ENCODE peak calls at places on chromosomes 5 and 9, in seven cellular contexts. F, E, D, Q, A, W and V are unnamed samples.

GRCh38 chr9:14488421-14489190 is 174.7 kb upstream of the NFIB start:
- DNase-seq in Q (no peak), E (no peak), A (no peak), W (no peak), D (no peak), F (no peak), V (no peak)

GRCh38 chr9:38298503-38298902 is 94.0 kb upstream of the ALDH1B1 start:
- DNase-seq in Q (no peak), F (no peak), E (no peak), A (no peak), W (no peak), D (no peak), V (no peak)

GRCh38 chr5:150142800-150143724 is 12.6 kb downstream of the PDGFRB start:
- DNase-seq in F (no peak), Q (peak; percentile 92), W (no peak), E (no peak), D (no peak), A (peak; percentile 95), V (peak; percentile 80)

GRCh38 chr9:93680445-93681315 is 104.3 kb downstream of the PHF2 start:
- DNase-seq in A (no peak), F (no peak), E (no peak), D (no peak), Q (no peak), W (peak; percentile 77), V (no peak)

GRCh38 chr5:21219966-21220365 is 1232.0 kb upstream of the CDH18 start:
- DNase-seq in W (no peak), F (no peak), Q (no peak), D (no peak), A (no peak), E (no peak), V (no peak)

GRCh38 chr9:137879566-137880150 is 2.1 kb downstream of the CACNA1B start:
- DNase-seq in Q (no peak), E (peak; percentile 10), A (no peak), W (peak; percentile 36), D (no peak), F (no peak), V (no peak)

GRCh38 chr5:19853616-19854240 is 134.3 kb downstream of the CDH18 start:
- DNase-seq in E (no peak), A (peak; percentile 71), Q (peak; percentile 46), F (no peak), D (peak; percentile 64), W (no peak), V (peak; percentile 26)

GRCh38 chr9:90007516-90008430 is 403.0 kb downstream of the GADD45G start:
- DNase-seq in E (no peak), D (peak; percentile 58), W (no peak), F (no peak), A (peak; percentile 87), Q (peak; percentile 37), V (no peak)

GRCh38 chr5:76691470-76692273 is 24.3 kb upstream of the F2R start:
- DNase-seq in D (no peak), F (peak; percentile 22), A (peak; percentile 26), W (no peak), E (no peak), Q (no peak), V (peak; percentile 96)

GRCh38 chr9:136829412-136829811 is 12.9 kb upstream of the AJM1 start:
- DNase-seq in Q (no peak), E (no peak), W (peak; percentile 61), A (no peak), D (no peak), F (no peak), V (no peak)

DNA sequence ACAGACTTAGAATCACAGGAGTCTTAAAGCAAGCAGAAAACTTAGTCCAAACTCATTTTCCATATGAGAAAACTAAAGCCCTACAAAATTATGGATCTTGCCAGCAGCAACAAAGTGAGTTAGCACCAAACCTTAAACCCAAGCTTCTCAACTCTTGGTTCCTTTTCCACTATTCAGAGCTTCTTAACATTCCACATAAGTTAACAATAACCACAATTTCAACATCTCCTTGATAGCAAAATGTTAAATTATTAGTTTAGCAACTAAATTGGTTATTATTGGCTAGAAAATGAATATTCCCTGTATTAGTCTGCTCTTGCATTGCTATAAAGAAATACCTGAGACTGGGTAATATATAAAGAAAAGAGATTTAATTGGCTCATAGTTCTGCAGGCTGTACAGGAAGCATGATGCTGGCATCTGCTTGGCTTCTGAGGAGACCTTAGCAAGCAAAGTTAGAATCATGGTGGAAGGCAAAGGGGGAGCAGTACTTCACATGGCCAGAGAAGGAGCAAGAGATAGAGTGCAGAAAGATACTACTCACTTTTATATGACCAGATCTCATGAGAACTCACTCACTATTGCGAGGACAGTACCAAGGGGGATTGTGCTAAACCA is 26.2 kb upstream of the ARSB start:
- DNase-seq in E (no peak), F (no peak), Q (peak; percentile 8), A (peak; percentile 86), W (no peak), D (peak; percentile 85), V (no peak)
- TF ChIP-seq CTCF in E (no peak), F (no peak), Q (peak; percentile 30), A (peak; percentile 44), W (no peak), D (peak; percentile 45), V (peak; percentile 15)

GRCh38 chr9:101226803-101227202 is 158.0 kb downstream of the BAAT start:
- DNase-seq in Q (no peak), A (no peak), W (no peak), E (no peak), D (no peak), F (no peak), V (no peak)
- TF ChIP-seq CTCF in Q (no peak), A (no peak), W (no peak), E (no peak), D (no peak), F (no peak), V (no peak)

GRCh38 chr5:14732991-14733390 is 68.5 kb downstream of the OTULIN start:
- DNase-seq in W (no peak), F (no peak), A (no peak), D (no peak), E (no peak), Q (no peak), V (no peak)

GRCh38 chr5:14730466-14730865 is 65.9 kb downstream of the OTULIN start:
- DNase-seq in Q (no peak), A (no peak), E (no peak), F (no peak), D (no peak), W (peak; percentile 51), V (no peak)

GRCh38 chr5:14728109-14728938 is 63.8 kb downstream of the OTULIN start:
- DNase-seq in F (peak; percentile 93), D (no peak), A (no peak), Q (no peak), W (no peak), E (no peak), V (no peak)

GRCh38 chr5:14729448-14730385 is 65.2 kb downstream of the OTULIN start:
- DNase-seq in A (no peak), Q (no peak), F (peak; percentile 61), E (no peak), W (no peak), D (no peak), V (no peak)

DNA sequence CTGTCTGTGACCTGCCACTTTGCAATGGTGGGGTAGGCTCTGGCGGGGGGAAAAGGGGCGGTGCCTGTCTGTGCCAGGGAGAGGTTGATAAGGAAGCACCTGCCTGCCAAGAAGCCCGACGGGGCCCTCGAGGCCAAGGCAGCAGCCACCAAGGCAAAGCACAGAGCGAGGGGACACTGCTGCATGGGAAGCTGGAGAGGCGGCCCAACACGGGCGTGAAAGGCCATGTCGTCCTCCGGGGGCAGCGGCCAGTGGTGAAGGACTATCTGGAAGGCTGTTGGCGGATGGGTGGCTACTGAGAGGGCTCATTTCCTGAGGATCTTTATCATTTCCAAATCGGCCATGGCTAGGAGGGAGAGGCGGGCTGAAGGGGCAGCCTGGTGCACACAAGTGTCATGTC is 66.4 kb downstream of the OTULIN start:
- DNase-seq in W (peak; percentile 68), E (no peak), F (no peak), Q (no peak), D (no peak), A (no peak), V (no peak)
- TF ChIP-seq CTCF in W (no peak), E (no peak), F (no peak), Q (no peak), D (no peak), A (no peak), V (no peak)

DNA sequence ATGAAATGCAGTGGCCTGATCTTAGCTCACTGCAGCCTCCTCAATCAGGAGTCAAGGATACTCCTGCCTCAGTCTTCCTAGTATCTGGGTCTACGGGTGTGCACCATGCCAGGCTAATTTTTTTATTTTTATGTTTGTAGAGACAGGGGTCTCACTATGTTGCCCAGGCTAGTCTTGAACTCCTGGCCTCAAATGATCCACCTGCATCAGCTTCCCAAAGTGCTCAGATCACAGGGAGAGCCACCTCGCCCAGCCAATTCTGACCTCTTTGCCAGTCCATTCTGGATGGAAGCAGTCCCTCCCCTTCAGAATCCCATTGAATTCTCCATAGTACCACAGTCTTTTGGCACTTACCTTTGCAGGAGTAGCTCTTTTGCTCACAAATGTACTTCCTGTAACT is 1.7 kb upstream of the CANX start:
- DNase-seq in A (no peak), E (peak; percentile 4), F (no peak), D (no peak), W (no peak), Q (no peak), V (no peak)
- TF ChIP-seq CTCF in A (no peak), E (no peak), F (no peak), D (no peak), W (no peak), Q (no peak), V (no peak)